ENCODE peak calls at places on chromosomes 12 and 14, in six cellular contexts. One of them, this sample, is unnamed. For H3K4me1 and H3K9me3, the result is how much of the 10 kb centered on the place peaks cover.

GRCh38 chr12:58995964-58996363 is 75.7 kb upstream of the LRIG3 start:
- DNase-seq in CD8-positive, alpha-beta T cell: no peak
- DNase-seq in lower lobe of right lung: no peak
- DNase-seq in fibroblast of lung: no peak
- DNase-seq in tibial nerve: no peak
- DNase-seq in tibial artery: no peak
- DNase-seq in this sample: no peak

GRCh38 chr12:26798013-26798412 is 35.0 kb downstream of the ITPR2 start:
- DNase-seq in CD8-positive, alpha-beta T cell: no peak
- DNase-seq in lower lobe of right lung: no peak
- DNase-seq in fibroblast of lung: peak
- DNase-seq in tibial nerve: no peak
- DNase-seq in tibial artery: no peak
- DNase-seq in this sample: no peak

GRCh38 chr12:115752151-115752550 is 525.3 kb downstream of the MED13L start:
- DNase-seq in CD8-positive, alpha-beta T cell: no peak
- DNase-seq in lower lobe of right lung: no peak
- DNase-seq in fibroblast of lung: peak
- DNase-seq in tibial nerve: no peak
- DNase-seq in tibial artery: no peak
- DNase-seq in this sample: no peak

GRCh38 chr14:68695326-68695768 is 97.5 kb downstream of the ZFP36L1 start:
- DNase-seq in CD8-positive, alpha-beta T cell: no peak
- DNase-seq in lower lobe of right lung: no peak
- DNase-seq in fibroblast of lung: peak
- DNase-seq in tibial nerve: no peak
- DNase-seq in tibial artery: peak
- DNase-seq in this sample: no peak

GRCh38 chr14:21211509-21211908 is 55.6 kb upstream of the OR5AU1 start:
- DNase-seq in CD8-positive, alpha-beta T cell: no peak
- DNase-seq in lower lobe of right lung: no peak
- DNase-seq in fibroblast of lung: no peak
- DNase-seq in tibial nerve: no peak
- DNase-seq in tibial artery: no peak
- DNase-seq in this sample: no peak

GRCh38 chr14:71507681-71508080 is 424.5 kb upstream of the RGS6 start:
- DNase-seq in CD8-positive, alpha-beta T cell: no peak
- DNase-seq in lower lobe of right lung: no peak
- DNase-seq in fibroblast of lung: no peak
- DNase-seq in tibial nerve: no peak
- DNase-seq in tibial artery: no peak
- DNase-seq in this sample: no peak

GRCh38 chr14:70789361-70789760 is 20.0 kb downstream of the MAP3K9 start:
- DNase-seq in CD8-positive, alpha-beta T cell: no peak
- DNase-seq in lower lobe of right lung: peak
- DNase-seq in fibroblast of lung: peak
- DNase-seq in tibial nerve: no peak
- DNase-seq in tibial artery: peak
- DNase-seq in this sample: no peak

GRCh38 chr14:59224341-59224740 is 35.9 kb downstream of the DAAM1 start:
- DNase-seq in CD8-positive, alpha-beta T cell: no peak
- DNase-seq in lower lobe of right lung: no peak
- DNase-seq in fibroblast of lung: peak
- DNase-seq in tibial nerve: no peak
- DNase-seq in tibial artery: no peak
- DNase-seq in this sample: no peak

GRCh38 chr12:64625243-64626077 is 15.2 kb downstream of the RASSF3 start:
- DNase-seq in CD8-positive, alpha-beta T cell: no peak
- DNase-seq in lower lobe of right lung: no peak
- DNase-seq in fibroblast of lung: peak
- DNase-seq in tibial nerve: no peak
- DNase-seq in tibial artery: peak
- DNase-seq in this sample: peak

GRCh38 chr12:87967871-87968270 is 61.3 kb downstream of the C12orf50 start:
- DNase-seq in CD8-positive, alpha-beta T cell: no peak
- DNase-seq in lower lobe of right lung: no peak
- DNase-seq in fibroblast of lung: no peak
- DNase-seq in tibial nerve: no peak
- DNase-seq in tibial artery: no peak
- DNase-seq in this sample: no peak

GRCh38 chr14:69005432-69006148 is 26.5 kb upstream of the ACTN1 start:
- DNase-seq in CD8-positive, alpha-beta T cell: no peak
- DNase-seq in lower lobe of right lung: no peak
- DNase-seq in fibroblast of lung: peak
- DNase-seq in tibial nerve: peak
- DNase-seq in tibial artery: peak
- DNase-seq in this sample: peak

GRCh38 chr12:10361084-10361483 is 28.8 kb downstream of the KLRK1 start:
- DNase-seq in CD8-positive, alpha-beta T cell: no peak
- DNase-seq in lower lobe of right lung: no peak
- DNase-seq in fibroblast of lung: peak
- DNase-seq in tibial nerve: no peak
- DNase-seq in tibial artery: no peak
- DNase-seq in this sample: no peak

GRCh38 chr14:95023886-95024285 is 133.4 kb downstream of the DICER1 start:
- DNase-seq in CD8-positive, alpha-beta T cell: no peak
- DNase-seq in lower lobe of right lung: no peak
- DNase-seq in fibroblast of lung: peak
- DNase-seq in tibial nerve: no peak
- DNase-seq in tibial artery: peak
- DNase-seq in this sample: no peak

GRCh38 chr12:119182701-119183493 is 4.2 kb downstream of the HSPB8 start:
- DNase-seq in CD8-positive, alpha-beta T cell: no peak
- DNase-seq in lower lobe of right lung: no peak
- DNase-seq in fibroblast of lung: peak
- DNase-seq in tibial nerve: no peak
- DNase-seq in tibial artery: no peak
- DNase-seq in this sample: no peak

GRCh38 chr12:80268924-80269749 is 169.8 kb downstream of the OTOGL start:
- DNase-seq in CD8-positive, alpha-beta T cell: no peak
- DNase-seq in lower lobe of right lung: no peak
- DNase-seq in fibroblast of lung: peak
- DNase-seq in tibial nerve: no peak
- DNase-seq in tibial artery: no peak
- DNase-seq in this sample: no peak

GRCh38 chr14:71943695-71944018 is 11.4 kb downstream of the RGS6 start:
- DNase-seq in CD8-positive, alpha-beta T cell: no peak
- DNase-seq in lower lobe of right lung: no peak
- DNase-seq in fibroblast of lung: no peak
- DNase-seq in tibial nerve: no peak
- DNase-seq in tibial artery: no peak
- DNase-seq in this sample: no peak

GRCh38 chr14:25042362-25043299 is 7.3 kb downstream of the STXBP6 start:
- DNase-seq in CD8-positive, alpha-beta T cell: no peak
- DNase-seq in lower lobe of right lung: no peak
- DNase-seq in fibroblast of lung: peak
- DNase-seq in tibial nerve: no peak
- DNase-seq in tibial artery: no peak
- DNase-seq in this sample: no peak

GRCh38 chr14:22781606-22782000 is 15.1 kb downstream of the OXA1L start:
- DNase-seq in CD8-positive, alpha-beta T cell: no peak
- DNase-seq in lower lobe of right lung: no peak
- DNase-seq in fibroblast of lung: peak
- DNase-seq in tibial nerve: no peak
- DNase-seq in tibial artery: no peak
- DNase-seq in this sample: no peak

GRCh38 chr12:30795660-30796507 is 41.1 kb upstream of the CAPRIN2 start:
- DNase-seq in CD8-positive, alpha-beta T cell: peak
- DNase-seq in lower lobe of right lung: peak
- DNase-seq in fibroblast of lung: peak
- DNase-seq in tibial nerve: no peak
- DNase-seq in tibial artery: peak
- DNase-seq in this sample: peak

GRCh38 chr12:60494249-60494648 is 898.4 kb downstream of the SLC16A7 start:
- DNase-seq in CD8-positive, alpha-beta T cell: no peak
- DNase-seq in lower lobe of right lung: no peak
- DNase-seq in fibroblast of lung: peak
- DNase-seq in tibial nerve: no peak
- DNase-seq in tibial artery: no peak
- DNase-seq in this sample: no peak

GRCh38 chr12:93174048-93174447 is 203.7 kb upstream of the NUDT4 start:
- DNase-seq in CD8-positive, alpha-beta T cell: no peak
- DNase-seq in lower lobe of right lung: no peak
- DNase-seq in fibroblast of lung: peak
- DNase-seq in tibial nerve: no peak
- DNase-seq in tibial artery: no peak
- DNase-seq in this sample: no peak

GRCh38 chr12:80018119-80018518 is 81.2 kb upstream of the OTOGL start:
- DNase-seq in CD8-positive, alpha-beta T cell: no peak
- DNase-seq in lower lobe of right lung: no peak
- DNase-seq in fibroblast of lung: no peak
- DNase-seq in tibial nerve: no peak
- DNase-seq in tibial artery: no peak
- DNase-seq in this sample: no peak

GRCh38 chr12:113169697-113170096 is 15.6 kb downstream of the DDX54 start:
- DNase-seq in CD8-positive, alpha-beta T cell: no peak
- DNase-seq in lower lobe of right lung: no peak
- DNase-seq in fibroblast of lung: no peak
- DNase-seq in tibial nerve: no peak
- DNase-seq in tibial artery: no peak
- DNase-seq in this sample: no peak

GRCh38 chr14:104179564-104180129 is 41.3 kb downstream of the KIF26A start:
- DNase-seq in CD8-positive, alpha-beta T cell: no peak
- DNase-seq in lower lobe of right lung: no peak
- DNase-seq in fibroblast of lung: no peak
- DNase-seq in tibial nerve: no peak
- DNase-seq in tibial artery: no peak
- DNase-seq in this sample: no peak

GRCh38 chr12:3117628-3118027 is 40.4 kb downstream of the TSPAN9 start:
- DNase-seq in CD8-positive, alpha-beta T cell: no peak
- DNase-seq in lower lobe of right lung: no peak
- DNase-seq in fibroblast of lung: peak
- DNase-seq in tibial nerve: no peak
- DNase-seq in tibial artery: no peak
- DNase-seq in this sample: no peak

GRCh38 chr14:54094765-54095164 is 138.1 kb upstream of the BMP4 start:
- DNase-seq in CD8-positive, alpha-beta T cell: no peak
- DNase-seq in lower lobe of right lung: no peak
- DNase-seq in fibroblast of lung: no peak
- DNase-seq in tibial nerve: no peak
- DNase-seq in tibial artery: no peak
- DNase-seq in this sample: no peak

GRCh38 chr12:112664569-112664968 is 127.0 kb upstream of the RPH3A start:
- DNase-seq in CD8-positive, alpha-beta T cell: no peak
- DNase-seq in lower lobe of right lung: no peak
- DNase-seq in fibroblast of lung: peak
- DNase-seq in tibial nerve: no peak
- DNase-seq in tibial artery: no peak
- DNase-seq in this sample: no peak

DNA sequence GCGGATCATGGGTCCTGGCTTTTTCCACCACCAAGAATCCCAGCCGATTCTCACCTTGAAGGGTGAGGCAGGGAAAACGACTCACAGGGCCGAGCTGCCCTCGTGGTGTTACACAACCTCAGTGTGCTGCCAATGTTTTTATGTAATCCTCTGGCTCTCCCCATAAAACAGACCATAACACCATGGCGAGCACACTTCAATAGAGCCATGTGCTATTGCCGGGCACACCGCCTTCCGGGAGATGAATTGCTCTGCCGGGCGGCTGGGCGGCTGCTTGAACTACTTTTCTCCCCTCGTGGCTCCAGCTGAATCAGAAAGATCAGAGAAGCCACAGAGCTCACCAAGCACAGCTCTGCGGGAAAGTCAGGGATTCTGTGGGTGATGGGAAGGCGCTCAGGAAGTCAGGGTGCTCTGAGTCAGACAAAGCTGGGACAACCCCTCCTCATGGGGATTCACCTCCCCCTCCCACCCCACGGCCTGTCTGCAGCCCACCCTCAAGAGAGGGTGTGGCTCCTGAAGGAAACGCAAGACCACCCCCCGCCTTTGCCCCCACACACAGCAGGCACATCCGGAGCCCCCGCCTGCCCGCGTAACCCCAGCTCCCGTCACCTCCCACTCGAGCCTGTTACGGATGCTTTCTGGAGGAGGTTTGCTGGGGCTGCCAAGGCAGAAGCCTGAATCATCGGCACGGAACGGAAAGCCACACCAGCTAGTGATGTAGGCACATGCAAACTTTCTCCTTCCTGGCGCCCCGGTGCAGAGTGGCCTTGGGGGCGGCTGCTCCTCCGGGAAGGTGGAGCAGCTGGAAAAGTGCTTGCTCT is 1.8 kb downstream of the GALNT9 start:
- DNase-seq in CD8-positive, alpha-beta T cell: no peak
- DNase-seq in lower lobe of right lung: peak
- DNase-seq in fibroblast of lung: peak
- DNase-seq in tibial nerve: no peak
- DNase-seq in tibial artery: peak
- DNase-seq in this sample: no peak
- H3K4me3 ChIP-seq in CD8-positive, alpha-beta T cell: no peak
- H3K4me3 ChIP-seq in lower lobe of right lung: no peak
- H3K4me3 ChIP-seq in fibroblast of lung: no peak
- H3K4me3 ChIP-seq in tibial nerve: no peak
- H3K4me3 ChIP-seq in tibial artery: peak
- H3K4me3 ChIP-seq in this sample: no peak

DNA sequence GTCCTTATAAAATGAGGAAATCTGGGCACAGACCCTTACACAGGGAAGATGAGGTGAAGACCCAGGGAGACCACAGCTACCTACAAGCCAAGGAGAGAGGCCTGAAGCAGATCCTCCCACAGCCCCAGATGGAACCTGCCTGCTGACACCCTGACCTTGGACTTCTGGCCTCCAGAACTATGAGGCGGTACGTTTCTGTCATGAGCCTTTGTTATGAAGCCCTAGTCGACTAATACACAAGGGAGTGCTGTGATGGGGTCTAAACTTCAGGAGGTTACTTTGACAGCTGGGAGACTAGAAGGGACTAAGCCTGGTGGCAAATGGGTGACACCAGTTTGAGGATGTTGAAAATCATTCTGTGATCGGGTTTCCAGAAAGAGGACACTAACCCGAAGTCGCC is 85.0 kb downstream of the RNF34 start:
- DNase-seq in CD8-positive, alpha-beta T cell: no peak
- DNase-seq in lower lobe of right lung: no peak
- DNase-seq in fibroblast of lung: no peak
- DNase-seq in tibial nerve: no peak
- DNase-seq in tibial artery: no peak
- DNase-seq in this sample: no peak
- H3K4me1 ChIP-seq in CD8-positive, alpha-beta T cell: under half
- H3K4me1 ChIP-seq in lower lobe of right lung: under half
- H3K4me1 ChIP-seq in fibroblast of lung: under half
- H3K4me1 ChIP-seq in tibial nerve: under half
- H3K4me1 ChIP-seq in tibial artery: under half
- H3K4me1 ChIP-seq in this sample: under half

GRCh38 chr12:124332900-124333299 is 38.0 kb downstream of the RFLNA start:
- DNase-seq in CD8-positive, alpha-beta T cell: no peak
- DNase-seq in lower lobe of right lung: no peak
- DNase-seq in fibroblast of lung: no peak
- DNase-seq in tibial nerve: no peak
- DNase-seq in tibial artery: no peak
- DNase-seq in this sample: no peak
- H3K9me3 ChIP-seq in CD8-positive, alpha-beta T cell: under half
- H3K9me3 ChIP-seq in lower lobe of right lung: under half
- H3K9me3 ChIP-seq in fibroblast of lung: under half
- H3K9me3 ChIP-seq in tibial nerve: under half
- H3K9me3 ChIP-seq in tibial artery: under half
- H3K9me3 ChIP-seq in this sample: under half

DNA sequence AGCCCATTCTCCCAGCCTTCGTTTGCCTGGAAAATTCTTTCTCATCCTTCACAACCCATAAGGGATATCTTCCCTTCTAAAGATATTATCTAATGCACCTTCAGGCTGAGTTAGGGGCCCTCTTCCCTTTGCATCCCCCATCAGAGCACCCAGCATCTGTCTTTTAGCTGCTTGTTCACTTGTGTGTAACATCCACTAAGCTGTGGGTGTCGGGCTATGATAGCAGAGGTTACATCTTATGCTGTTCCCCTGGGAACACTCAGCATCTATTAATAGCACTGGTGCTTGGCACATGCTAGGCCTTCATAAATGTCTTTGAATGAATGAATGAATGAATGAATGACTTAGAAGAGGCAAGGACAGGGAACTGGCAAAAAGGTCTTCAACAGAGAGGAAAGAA is 131.8 kb downstream of the NUAK1 start:
- DNase-seq in CD8-positive, alpha-beta T cell: no peak
- DNase-seq in lower lobe of right lung: no peak
- DNase-seq in fibroblast of lung: no peak
- DNase-seq in tibial nerve: no peak
- DNase-seq in tibial artery: no peak
- DNase-seq in this sample: no peak
- H3K4me3 ChIP-seq in CD8-positive, alpha-beta T cell: no peak
- H3K4me3 ChIP-seq in lower lobe of right lung: no peak
- H3K4me3 ChIP-seq in fibroblast of lung: no peak
- H3K4me3 ChIP-seq in tibial nerve: no peak
- H3K4me3 ChIP-seq in tibial artery: no peak
- H3K4me3 ChIP-seq in this sample: no peak